ENCODE peak calls at places on chromosomes 2 and 18, in nine cellular contexts. One of them, this sample, is unnamed.

GRCh38 chr2:152431370-152432098 is 96.6 kb downstream of the FMNL2 start:
- DNase-seq in NCI-H2081 treated with DMSO at 0.1 percent for 48 hours: no peak
- DNase-seq in mucosa of descending colon: no peak
- DNase-seq in NCI-H1092 treated with DMSO at 0.1 percent for 48 hours: no peak
- DNase-seq in activated T-cell treated with anti-CD3 and anti-CD28 coated beads, Interleukin-2, amount 50 U/mL, for 72 hours: no peak
- DNase-seq in CD4-positive, CD25-positive, alpha-beta regulatory T cell: no peak
- DNase-seq in H9: no peak
- DNase-seq in activated CD8-positive, alpha-beta memory T cell treated with anti-CD3 and anti-CD28 coated beads, Interleukin-2, amount 50 U/mL, for 48 hours: no peak
- DNase-seq in posterior vena cava: no peak
- DNase-seq in this sample: no peak

GRCh38 chr2:46273919-46274318 is 23.3 kb upstream of the EPAS1 start:
- DNase-seq in mucosa of descending colon: no peak
- DNase-seq in NCI-H1092 treated with DMSO at 0.1 percent for 48 hours: no peak
- DNase-seq in NCI-H2081 treated with DMSO at 0.1 percent for 48 hours: no peak
- DNase-seq in CD4-positive, CD25-positive, alpha-beta regulatory T cell: no peak
- DNase-seq in activated T-cell treated with anti-CD3 and anti-CD28 coated beads, Interleukin-2, amount 50 U/mL, for 72 hours: no peak
- DNase-seq in activated CD8-positive, alpha-beta memory T cell treated with anti-CD3 and anti-CD28 coated beads, Interleukin-2, amount 50 U/mL, for 48 hours: no peak
- DNase-seq in posterior vena cava: no peak
- DNase-seq in H9: no peak
- DNase-seq in this sample: no peak

GRCh38 chr18:70693196-70693595 is 404.4 kb downstream of the SOCS6 start:
- DNase-seq in posterior vena cava: no peak
- DNase-seq in CD4-positive, CD25-positive, alpha-beta regulatory T cell: no peak
- DNase-seq in NCI-H1092 treated with DMSO at 0.1 percent for 48 hours: no peak
- DNase-seq in NCI-H2081 treated with DMSO at 0.1 percent for 48 hours: no peak
- DNase-seq in activated CD8-positive, alpha-beta memory T cell treated with anti-CD3 and anti-CD28 coated beads, Interleukin-2, amount 50 U/mL, for 48 hours: no peak
- DNase-seq in mucosa of descending colon: no peak
- DNase-seq in activated T-cell treated with anti-CD3 and anti-CD28 coated beads, Interleukin-2, amount 50 U/mL, for 72 hours: no peak
- DNase-seq in H9: no peak
- DNase-seq in this sample: no peak

GRCh38 chr18:6257950-6258349 is 156.8 kb downstream of the L3MBTL4 start:
- DNase-seq in NCI-H2081 treated with DMSO at 0.1 percent for 48 hours: no peak
- DNase-seq in activated CD8-positive, alpha-beta memory T cell treated with anti-CD3 and anti-CD28 coated beads, Interleukin-2, amount 50 U/mL, for 48 hours: no peak
- DNase-seq in H9: peak
- DNase-seq in posterior vena cava: no peak
- DNase-seq in mucosa of descending colon: no peak
- DNase-seq in NCI-H1092 treated with DMSO at 0.1 percent for 48 hours: no peak
- DNase-seq in CD4-positive, CD25-positive, alpha-beta regulatory T cell: no peak
- DNase-seq in activated T-cell treated with anti-CD3 and anti-CD28 coated beads, Interleukin-2, amount 50 U/mL, for 72 hours: no peak
- DNase-seq in this sample: no peak

GRCh38 chr2:191245869-191246531 is 796 bp downstream of the MYO1B start:
- DNase-seq in mucosa of descending colon: peak
- DNase-seq in NCI-H2081 treated with DMSO at 0.1 percent for 48 hours: no peak
- DNase-seq in NCI-H1092 treated with DMSO at 0.1 percent for 48 hours: peak
- DNase-seq in CD4-positive, CD25-positive, alpha-beta regulatory T cell: no peak
- DNase-seq in H9: peak
- DNase-seq in activated T-cell treated with anti-CD3 and anti-CD28 coated beads, Interleukin-2, amount 50 U/mL, for 72 hours: peak
- DNase-seq in activated CD8-positive, alpha-beta memory T cell treated with anti-CD3 and anti-CD28 coated beads, Interleukin-2, amount 50 U/mL, for 48 hours: peak
- DNase-seq in posterior vena cava: peak
- DNase-seq in this sample: no peak

GRCh38 chr2:15899751-15900493 is 40.4 kb upstream of the MYCN start:
- DNase-seq in CD4-positive, CD25-positive, alpha-beta regulatory T cell: no peak
- DNase-seq in activated CD8-positive, alpha-beta memory T cell treated with anti-CD3 and anti-CD28 coated beads, Interleukin-2, amount 50 U/mL, for 48 hours: no peak
- DNase-seq in NCI-H1092 treated with DMSO at 0.1 percent for 48 hours: no peak
- DNase-seq in posterior vena cava: no peak
- DNase-seq in mucosa of descending colon: no peak
- DNase-seq in H9: no peak
- DNase-seq in activated T-cell treated with anti-CD3 and anti-CD28 coated beads, Interleukin-2, amount 50 U/mL, for 72 hours: no peak
- DNase-seq in NCI-H2081 treated with DMSO at 0.1 percent for 48 hours: no peak
- DNase-seq in this sample: no peak

GRCh38 chr2:12169721-12170120 is 423.3 kb downstream of the LPIN1 start:
- DNase-seq in mucosa of descending colon: peak
- DNase-seq in activated CD8-positive, alpha-beta memory T cell treated with anti-CD3 and anti-CD28 coated beads, Interleukin-2, amount 50 U/mL, for 48 hours: no peak
- DNase-seq in NCI-H1092 treated with DMSO at 0.1 percent for 48 hours: no peak
- DNase-seq in activated T-cell treated with anti-CD3 and anti-CD28 coated beads, Interleukin-2, amount 50 U/mL, for 72 hours: no peak
- DNase-seq in NCI-H2081 treated with DMSO at 0.1 percent for 48 hours: no peak
- DNase-seq in CD4-positive, CD25-positive, alpha-beta regulatory T cell: no peak
- DNase-seq in posterior vena cava: peak
- DNase-seq in H9: no peak
- DNase-seq in this sample: no peak

GRCh38 chr2:65918760-65919187 is 486.4 kb upstream of the SPRED2 start:
- DNase-seq in mucosa of descending colon: no peak
- DNase-seq in CD4-positive, CD25-positive, alpha-beta regulatory T cell: no peak
- DNase-seq in NCI-H2081 treated with DMSO at 0.1 percent for 48 hours: no peak
- DNase-seq in activated CD8-positive, alpha-beta memory T cell treated with anti-CD3 and anti-CD28 coated beads, Interleukin-2, amount 50 U/mL, for 48 hours: no peak
- DNase-seq in NCI-H1092 treated with DMSO at 0.1 percent for 48 hours: no peak
- DNase-seq in activated T-cell treated with anti-CD3 and anti-CD28 coated beads, Interleukin-2, amount 50 U/mL, for 72 hours: no peak
- DNase-seq in H9: no peak
- DNase-seq in posterior vena cava: no peak
- DNase-seq in this sample: no peak

GRCh38 chr2:128288781-128289180 is 29.9 kb downstream of the HS6ST1 start:
- DNase-seq in mucosa of descending colon: no peak
- DNase-seq in activated CD8-positive, alpha-beta memory T cell treated with anti-CD3 and anti-CD28 coated beads, Interleukin-2, amount 50 U/mL, for 48 hours: no peak
- DNase-seq in CD4-positive, CD25-positive, alpha-beta regulatory T cell: no peak
- DNase-seq in NCI-H2081 treated with DMSO at 0.1 percent for 48 hours: no peak
- DNase-seq in activated T-cell treated with anti-CD3 and anti-CD28 coated beads, Interleukin-2, amount 50 U/mL, for 72 hours: no peak
- DNase-seq in H9: no peak
- DNase-seq in NCI-H1092 treated with DMSO at 0.1 percent for 48 hours: no peak
- DNase-seq in posterior vena cava: no peak
- DNase-seq in this sample: no peak

GRCh38 chr2:237536083-237536415 is 30.3 kb upstream of the PRLH start:
- DNase-seq in activated CD8-positive, alpha-beta memory T cell treated with anti-CD3 and anti-CD28 coated beads, Interleukin-2, amount 50 U/mL, for 48 hours: no peak
- DNase-seq in activated T-cell treated with anti-CD3 and anti-CD28 coated beads, Interleukin-2, amount 50 U/mL, for 72 hours: no peak
- DNase-seq in H9: no peak
- DNase-seq in posterior vena cava: peak
- DNase-seq in NCI-H2081 treated with DMSO at 0.1 percent for 48 hours: no peak
- DNase-seq in mucosa of descending colon: no peak
- DNase-seq in NCI-H1092 treated with DMSO at 0.1 percent for 48 hours: no peak
- DNase-seq in CD4-positive, CD25-positive, alpha-beta regulatory T cell: no peak
- DNase-seq in this sample: no peak

GRCh38 chr2:75168186-75168585 is 31.1 kb downstream of the TACR1 start:
- DNase-seq in activated T-cell treated with anti-CD3 and anti-CD28 coated beads, Interleukin-2, amount 50 U/mL, for 72 hours: no peak
- DNase-seq in CD4-positive, CD25-positive, alpha-beta regulatory T cell: no peak
- DNase-seq in NCI-H1092 treated with DMSO at 0.1 percent for 48 hours: no peak
- DNase-seq in mucosa of descending colon: no peak
- DNase-seq in activated CD8-positive, alpha-beta memory T cell treated with anti-CD3 and anti-CD28 coated beads, Interleukin-2, amount 50 U/mL, for 48 hours: no peak
- DNase-seq in H9: no peak
- DNase-seq in NCI-H2081 treated with DMSO at 0.1 percent for 48 hours: no peak
- DNase-seq in posterior vena cava: no peak
- DNase-seq in this sample: no peak

GRCh38 chr2:51613-52012 is 5.3 kb upstream of the FAM110C start:
- DNase-seq in H9: no peak
- DNase-seq in activated CD8-positive, alpha-beta memory T cell treated with anti-CD3 and anti-CD28 coated beads, Interleukin-2, amount 50 U/mL, for 48 hours: no peak
- DNase-seq in mucosa of descending colon: no peak
- DNase-seq in CD4-positive, CD25-positive, alpha-beta regulatory T cell: no peak
- DNase-seq in posterior vena cava: no peak
- DNase-seq in NCI-H1092 treated with DMSO at 0.1 percent for 48 hours: no peak
- DNase-seq in activated T-cell treated with anti-CD3 and anti-CD28 coated beads, Interleukin-2, amount 50 U/mL, for 72 hours: no peak
- DNase-seq in NCI-H2081 treated with DMSO at 0.1 percent for 48 hours: no peak
- DNase-seq in this sample: no peak

GRCh38 chr18:57088883-57089282 is 58.0 kb upstream of the BOD1L2 start:
- DNase-seq in CD4-positive, CD25-positive, alpha-beta regulatory T cell: no peak
- DNase-seq in posterior vena cava: no peak
- DNase-seq in H9: no peak
- DNase-seq in activated CD8-positive, alpha-beta memory T cell treated with anti-CD3 and anti-CD28 coated beads, Interleukin-2, amount 50 U/mL, for 48 hours: no peak
- DNase-seq in mucosa of descending colon: no peak
- DNase-seq in activated T-cell treated with anti-CD3 and anti-CD28 coated beads, Interleukin-2, amount 50 U/mL, for 72 hours: no peak
- DNase-seq in NCI-H2081 treated with DMSO at 0.1 percent for 48 hours: no peak
- DNase-seq in NCI-H1092 treated with DMSO at 0.1 percent for 48 hours: peak
- DNase-seq in this sample: no peak

This sample was measured in H54.